ENCODE peak calls at places on chromosome 3, in seven cellular contexts. G, S, L, B, Y, V and X are unnamed samples.

GRCh38 chr3:183500349-183500748 is 55.2 kb downstream of the KLHL6 start:
- DNase-seq in G (no peak), S (no peak), L (no peak), B (no peak), Y (no peak), V (no peak), X (no peak)

GRCh38 chr3:39148116-39149058 is 5.0 kb downstream of the CSRNP1 start:
- DNase-seq in G (no peak), S (no peak), L (peak), B (no peak), Y (no peak), V (no peak), X (no peak)

GRCh38 chr3:10780922-10781321 is 35.1 kb upstream of the SLC6A11 start:
- DNase-seq in G (no peak), S (no peak), L (no peak), B (no peak), Y (no peak), V (no peak), X (no peak)

GRCh38 chr3:43477600-43477999 is 144.2 kb downstream of the ANO10 start:
- DNase-seq in G (no peak), S (no peak), L (no peak), B (no peak), Y (no peak), V (no peak), X (no peak)

GRCh38 chr3:50249459-50249858 is 13.5 kb downstream of the GNAI2 start:
- DNase-seq in G (no peak), S (no peak), L (no peak), B (no peak), Y (no peak), V (no peak), X (no peak)

GRCh38 chr3:49805367-49805782 is 2.3 kb downstream of the INKA1 start:
- DNase-seq in G (peak), S (no peak), L (no peak), B (no peak), Y (no peak), V (no peak), X (no peak)

GRCh38 chr3:128480717-128481437 is 12.1 kb downstream of the GATA2 start:
- DNase-seq in G (no peak), S (no peak), L (no peak), B (no peak), Y (no peak), V (no peak), X (no peak)

GRCh38 chr3:136078421-136079364 is 113.2 kb downstream of the PPP2R3A start:
- DNase-seq in G (peak), S (no peak), L (peak), B (no peak), Y (peak), V (no peak), X (no peak)

GRCh38 chr3:161939919-161940693 is 443.5 kb downstream of the OTOL1 start:
- DNase-seq in G (no peak), S (no peak), L (no peak), B (no peak), Y (no peak), V (no peak), X (no peak)

GRCh38 chr3:191019855-191020254 is 157.4 kb upstream of the GMNC start:
- DNase-seq in G (no peak), S (no peak), L (no peak), B (no peak), Y (no peak), V (no peak), X (no peak)

GRCh38 chr3:31164398-31164797 is 269.9 kb upstream of the GADL1 start:
- DNase-seq in G (no peak), S (no peak), L (no peak), B (no peak), Y (no peak), V (no peak), X (no peak)

GRCh38 chr3:109081746-109082510 is 36.0 kb downstream of the MORC1 start:
- DNase-seq in G (peak), S (no peak), L (peak), B (peak), Y (peak), V (peak), X (peak)

DNA sequence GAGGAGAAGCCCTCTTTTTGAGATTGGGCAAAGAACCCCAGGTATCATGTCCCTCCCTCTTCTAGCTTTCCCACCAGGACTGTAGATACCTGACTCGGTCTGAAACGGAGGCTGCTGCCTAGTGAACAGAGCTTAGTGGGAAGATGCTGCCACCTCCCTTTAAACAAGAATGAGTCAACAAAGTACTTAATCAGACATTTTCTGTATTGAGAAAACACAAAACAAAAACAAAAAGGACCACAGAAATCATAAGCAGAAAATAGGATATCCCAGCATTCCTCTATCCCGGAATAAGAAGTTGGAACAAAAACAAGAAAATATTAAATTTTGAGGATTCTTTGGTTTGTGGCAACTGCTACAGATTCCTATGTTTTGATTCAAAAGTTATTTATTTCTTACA is 51.7 kb upstream of the COL8A1 start:
- DNase-seq in G (no peak), S (no peak), L (no peak), B (no peak), Y (no peak), V (no peak), X (no peak)
- TF ChIP-seq TAF1 in G (no peak), S (no peak), L (no peak), B (no peak), Y (no peak), V (no peak), X (no peak)

GRCh38 chr3:181722156-181722555 is 10.4 kb downstream of the SOX2 start:
- DNase-seq in G (no peak), S (no peak), L (no peak), B (no peak), Y (no peak), V (no peak), X (no peak)

GRCh38 chr3:181721369-181721768 is 9.6 kb downstream of the SOX2 start:
- DNase-seq in G (no peak), S (no peak), L (no peak), B (no peak), Y (no peak), V (no peak), X (no peak)

GRCh38 chr3:181719298-181719859 is 7.7 kb downstream of the SOX2 start:
- DNase-seq in G (no peak), S (no peak), L (no peak), B (no peak), Y (no peak), V (no peak), X (no peak)

GRCh38 chr3:181718416-181718815 is 6.7 kb downstream of the SOX2 start:
- DNase-seq in G (no peak), S (no peak), L (no peak), B (no peak), Y (no peak), V (no peak), X (no peak)

GRCh38 chr3:181720281-181720680 is 8.6 kb downstream of the SOX2 start:
- DNase-seq in G (no peak), S (no peak), L (peak), B (no peak), Y (no peak), V (no peak), X (no peak)
- TF ChIP-seq TAF1 in G (no peak), S (no peak), L (no peak), B (no peak), Y (no peak), V (no peak), X (no peak)

GRCh38 chr3:65778966-65779365 is 259.8 kb downstream of the MAGI1 start:
- DNase-seq in G (no peak), S (no peak), L (no peak), B (no peak), Y (no peak), V (no peak), X (no peak)

GRCh38 chr3:65777050-65777449 is 261.7 kb downstream of the MAGI1 start:
- DNase-seq in G (no peak), S (no peak), L (no peak), B (no peak), Y (no peak), V (no peak), X (no peak)

GRCh38 chr3:65779393-65779792 is 259.3 kb downstream of the MAGI1 start:
- DNase-seq in G (no peak), S (no peak), L (no peak), B (no peak), Y (no peak), V (no peak), X (no peak)

DNA sequence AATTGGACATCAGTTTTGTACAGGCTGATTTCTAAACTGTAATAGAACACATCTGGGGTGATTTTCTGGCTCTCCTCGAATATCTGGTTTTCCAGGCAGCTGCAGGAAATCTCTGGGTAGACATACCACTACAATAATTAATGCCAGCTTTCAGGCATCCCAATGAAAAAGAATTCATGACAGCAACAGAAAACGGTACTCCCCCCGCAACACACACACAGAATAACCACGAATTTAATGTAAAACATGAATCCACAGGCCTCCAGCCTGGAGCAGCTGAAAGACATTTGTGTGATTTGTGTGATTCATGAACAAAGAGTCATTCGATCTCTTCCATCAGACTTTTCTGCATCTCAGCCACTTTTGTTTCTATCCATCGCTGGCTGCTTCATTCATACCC is 262.2 kb downstream of the MAGI1 start:
- DNase-seq in G (peak), S (no peak), L (no peak), B (no peak), Y (no peak), V (no peak), X (no peak)
- TF ChIP-seq TAF1 in G (no peak), S (no peak), L (no peak), B (no peak), Y (no peak), V (no peak), X (no peak)

GRCh38 chr3:193129607-193130006 is 111.4 kb upstream of the PLAAT1 start:
- DNase-seq in G (no peak), S (no peak), L (no peak), B (no peak), Y (no peak), V (no peak), X (no peak)
- TF ChIP-seq TAF1 in G (no peak), S (no peak), L (no peak), B (no peak), Y (no peak), V (no peak), X (no peak)

GRCh38 chr3:127389415-127389814 is 101.6 kb upstream of the PRR20G start:
- DNase-seq in G (no peak), S (no peak), L (no peak), B (no peak), Y (no peak), V (no peak), X (no peak)
- TF ChIP-seq TAF1 in G (no peak), S (no peak), L (no peak), B (no peak), Y (no peak), V (no peak), X (no peak)

DNA sequence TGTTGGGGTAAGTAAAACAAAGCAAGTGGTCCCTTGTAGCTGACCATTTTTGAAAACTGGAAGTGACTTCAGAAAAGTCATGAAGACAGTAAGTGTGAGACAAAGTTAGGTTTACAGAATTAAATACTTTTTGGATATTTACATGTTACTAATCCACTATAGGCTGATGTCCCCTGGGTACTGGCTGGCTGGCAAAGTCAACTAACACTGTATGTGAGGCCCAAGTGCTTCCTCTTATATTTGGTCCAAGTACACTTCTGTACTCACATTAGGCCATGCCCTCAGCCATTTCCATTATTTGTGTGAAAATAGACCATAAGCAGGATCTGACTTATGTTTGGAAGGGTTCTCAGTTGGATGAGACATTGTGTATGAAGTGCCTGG is 5.5 kb upstream of the LEKR1 start:
- DNase-seq in G (no peak), S (no peak), L (no peak), B (no peak), Y (no peak), V (no peak), X (no peak)
- TF ChIP-seq TAF1 in G (no peak), S (no peak), L (no peak), B (no peak), Y (no peak), V (no peak), X (no peak)

DNA sequence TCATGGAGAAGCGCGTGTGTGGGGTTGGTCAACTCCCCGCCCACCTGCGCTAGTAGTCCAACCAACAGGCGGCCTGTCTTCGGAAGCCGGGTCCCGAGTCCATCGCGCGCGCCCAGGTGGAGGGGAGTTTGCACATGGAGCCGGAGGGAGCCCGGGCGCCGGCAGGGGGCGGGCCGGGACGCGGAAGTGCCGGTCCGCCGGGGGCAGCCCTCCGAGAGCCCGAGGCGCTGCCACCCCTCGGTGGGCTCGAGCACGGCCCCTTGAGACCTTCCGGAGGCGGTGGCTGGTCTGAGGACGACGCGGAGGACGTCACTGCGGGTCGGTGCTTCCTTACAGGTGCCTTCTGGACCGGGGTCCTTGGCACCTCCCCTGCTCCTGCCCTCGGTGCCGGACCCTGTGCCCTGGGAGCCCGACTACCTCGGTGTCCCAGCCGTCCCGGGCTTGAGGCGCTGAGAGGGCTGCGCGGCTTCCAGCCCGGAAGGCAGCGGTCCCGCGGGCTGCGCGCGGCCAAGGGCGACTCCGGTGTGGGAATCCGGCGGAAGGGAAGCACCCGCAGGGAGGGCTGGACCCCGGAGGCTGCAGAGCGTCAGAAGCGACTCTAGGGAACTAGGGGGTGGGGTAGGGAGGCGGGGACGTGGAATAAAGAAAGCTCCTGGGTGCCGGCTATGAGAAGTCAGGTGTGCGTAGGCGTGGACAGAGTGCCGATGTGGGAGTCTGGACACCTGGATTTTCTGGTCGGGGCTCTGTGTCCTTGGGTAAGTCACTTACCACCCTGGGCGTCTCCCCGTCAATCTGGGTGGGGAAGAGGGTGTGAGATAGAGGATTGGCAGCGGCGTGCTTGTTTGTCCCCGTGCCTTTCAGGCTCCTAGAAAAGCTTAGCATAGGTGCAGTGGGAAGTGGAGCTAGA is 212.3 kb downstream of the FGF12 start:
- DNase-seq in G (peak), S (no peak), L (no peak), B (peak), Y (no peak), V (no peak), X (no peak)
- TF ChIP-seq TAF1 in G (no peak), S (no peak), L (no peak), B (peak), Y (no peak), V (no peak), X (no peak)

GRCh38 chr3:126350502-126351085 is 6.6 kb downstream of the KLF15 start:
- DNase-seq in G (no peak), S (no peak), L (no peak), B (no peak), Y (no peak), V (no peak), X (no peak)
- TF ChIP-seq TAF1 in G (no peak), S (no peak), L (no peak), B (no peak), Y (no peak), V (no peak), X (no peak)